ENCODE peak calls at places on chromosomes 7 and 10, in five cellular contexts. One of them, this sample, is unnamed.

GRCh38 chr10:77539147-77539935 is 98.3 kb downstream of the KCNMA1 start:
- DNase-seq in fibroblast of mammary gland: no peak
- DNase-seq in choroid plexus epithelial cell: no peak
- DNase-seq in body of pancreas: no peak
- DNase-seq in astrocyte of the spinal cord: no peak
- DNase-seq in this sample: no peak

GRCh38 chr10:100872034-100872791 is 40.5 kb upstream of the SLF2 start:
- DNase-seq in body of pancreas: peak
- DNase-seq in choroid plexus epithelial cell: peak
- DNase-seq in astrocyte of the spinal cord: peak
- DNase-seq in fibroblast of mammary gland: peak
- DNase-seq in this sample: peak

GRCh38 chr10:94183666-94184264 is 179.0 kb downstream of the NOC3L start:
- DNase-seq in choroid plexus epithelial cell: peak
- DNase-seq in fibroblast of mammary gland: peak
- DNase-seq in body of pancreas: no peak
- DNase-seq in astrocyte of the spinal cord: peak
- DNase-seq in this sample: peak

GRCh38 chr10:129307141-129307540 is 159.9 kb upstream of the MGMT start:
- DNase-seq in body of pancreas: peak
- DNase-seq in fibroblast of mammary gland: no peak
- DNase-seq in choroid plexus epithelial cell: no peak
- DNase-seq in astrocyte of the spinal cord: no peak
- DNase-seq in this sample: no peak

GRCh38 chr7:148299335-148299734 is 291.2 kb upstream of the C7orf33 start:
- DNase-seq in fibroblast of mammary gland: no peak
- DNase-seq in choroid plexus epithelial cell: no peak
- DNase-seq in astrocyte of the spinal cord: no peak
- DNase-seq in body of pancreas: no peak
- DNase-seq in this sample: no peak

GRCh38 chr7:57867884-57868701 is 418.1 kb downstream of the ZNF716 start:
- DNase-seq in astrocyte of the spinal cord: no peak
- DNase-seq in fibroblast of mammary gland: no peak
- DNase-seq in choroid plexus epithelial cell: peak
- DNase-seq in body of pancreas: no peak
- DNase-seq in this sample: no peak

GRCh38 chr7:34747176-34747781 is 89.3 kb downstream of the NPSR1 start:
- DNase-seq in astrocyte of the spinal cord: no peak
- DNase-seq in choroid plexus epithelial cell: no peak
- DNase-seq in fibroblast of mammary gland: no peak
- DNase-seq in body of pancreas: no peak
- DNase-seq in this sample: no peak

GRCh38 chr10:34687434-34688205 is 127.5 kb downstream of the PARD3 start:
- DNase-seq in astrocyte of the spinal cord: peak
- DNase-seq in choroid plexus epithelial cell: peak
- DNase-seq in fibroblast of mammary gland: peak
- DNase-seq in body of pancreas: no peak
- DNase-seq in this sample: no peak

GRCh38 chr10:130809181-130809580 is 502.3 kb downstream of the TCERG1L start:
- DNase-seq in body of pancreas: no peak
- DNase-seq in fibroblast of mammary gland: no peak
- DNase-seq in choroid plexus epithelial cell: no peak
- DNase-seq in astrocyte of the spinal cord: no peak
- DNase-seq in this sample: no peak

GRCh38 chr7:130949550-130949949 is 215.5 kb upstream of the KLF14 start:
- DNase-seq in fibroblast of mammary gland: no peak
- DNase-seq in body of pancreas: no peak
- DNase-seq in astrocyte of the spinal cord: no peak
- DNase-seq in choroid plexus epithelial cell: no peak
- DNase-seq in this sample: no peak

DNA sequence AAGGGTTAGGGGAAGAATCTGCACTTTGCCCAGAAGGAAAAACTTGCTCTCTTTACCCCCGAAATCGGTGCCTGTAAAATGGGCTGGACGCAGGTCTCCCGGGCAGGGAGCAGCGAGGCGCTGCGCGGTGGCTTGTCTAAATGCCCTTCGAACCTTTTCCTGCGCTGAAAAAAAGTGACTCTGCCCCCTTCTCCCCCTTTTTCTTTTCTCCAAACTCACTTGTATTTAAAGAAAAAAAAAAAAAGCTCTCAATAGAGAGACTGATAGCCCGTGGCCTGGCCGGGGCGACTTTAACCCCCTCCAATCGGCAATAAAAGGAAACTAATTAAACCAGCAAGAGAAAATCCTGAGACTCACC is 286 bp downstream of the SP8 start:
- DNase-seq in choroid plexus epithelial cell: no peak
- DNase-seq in fibroblast of mammary gland: no peak
- DNase-seq in body of pancreas: no peak
- DNase-seq in astrocyte of the spinal cord: no peak
- DNase-seq in this sample: no peak
- H3K4me3 ChIP-seq in choroid plexus epithelial cell: no peak
- H3K4me3 ChIP-seq in fibroblast of mammary gland: no peak
- H3K4me3 ChIP-seq in body of pancreas: no peak
- H3K4me3 ChIP-seq in astrocyte of the spinal cord: peak
- H3K4me3 ChIP-seq in this sample: no peak

GRCh38 chr7:133484135-133484534 is 231.3 kb downstream of the EXOC4 start:
- DNase-seq in choroid plexus epithelial cell: peak
- DNase-seq in astrocyte of the spinal cord: peak
- DNase-seq in body of pancreas: no peak
- DNase-seq in fibroblast of mammary gland: no peak
- DNase-seq in this sample: no peak
- H3K4me3 ChIP-seq in choroid plexus epithelial cell: no peak
- H3K4me3 ChIP-seq in astrocyte of the spinal cord: no peak
- H3K4me3 ChIP-seq in body of pancreas: no peak
- H3K4me3 ChIP-seq in fibroblast of mammary gland: no peak
- H3K4me3 ChIP-seq in this sample: no peak

DNA sequence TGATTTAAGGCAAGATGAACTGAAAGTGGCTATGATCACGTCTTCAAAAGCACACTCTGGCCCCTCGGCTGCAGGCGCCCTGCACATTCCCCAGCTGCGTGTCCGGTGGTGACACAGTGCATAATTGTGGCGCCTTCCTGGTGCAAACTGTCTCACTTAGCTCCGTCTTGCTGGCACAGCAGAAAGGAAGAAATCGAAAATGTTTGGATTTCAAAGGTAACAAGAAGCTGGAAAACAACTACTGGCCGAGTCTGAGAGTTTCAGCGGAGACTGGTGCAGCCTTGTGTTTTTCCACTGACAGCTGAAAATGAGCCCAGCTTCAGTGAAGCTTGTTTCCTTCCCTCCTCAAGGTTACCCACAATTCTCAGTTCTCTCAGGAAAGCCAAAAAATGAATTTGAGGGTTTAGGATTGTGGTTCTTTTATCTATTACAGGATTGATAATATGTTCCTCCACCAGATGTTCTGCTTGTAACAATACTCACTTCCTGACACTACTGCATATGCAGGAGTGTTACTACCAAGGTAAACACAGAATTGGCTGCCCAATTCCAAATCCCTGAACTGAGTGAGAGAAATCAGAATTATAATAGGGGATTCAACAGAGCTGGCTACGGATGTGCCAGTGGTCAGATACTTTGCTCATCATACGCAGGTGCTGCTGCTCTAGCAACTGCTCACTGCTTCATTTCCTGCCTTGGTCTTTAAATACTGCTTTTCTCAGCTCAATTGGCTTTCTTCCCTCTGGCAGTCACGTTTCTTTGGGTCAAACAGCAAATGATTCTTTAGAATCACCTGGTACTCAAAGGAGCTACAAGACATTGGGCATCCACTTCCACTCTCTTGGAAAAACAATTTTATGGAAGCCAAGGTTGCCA is 63.7 kb downstream of the TRUB1 start:
- DNase-seq in body of pancreas: no peak
- DNase-seq in astrocyte of the spinal cord: peak
- DNase-seq in fibroblast of mammary gland: peak
- DNase-seq in choroid plexus epithelial cell: peak
- DNase-seq in this sample: peak
- H3K4me3 ChIP-seq in body of pancreas: no peak
- H3K4me3 ChIP-seq in astrocyte of the spinal cord: no peak
- H3K4me3 ChIP-seq in fibroblast of mammary gland: no peak
- H3K4me3 ChIP-seq in choroid plexus epithelial cell: peak
- H3K4me3 ChIP-seq in this sample: no peak

GRCh38 chr7:21352540-21353387 is 75.1 kb upstream of the SP4 start:
- DNase-seq in body of pancreas: no peak
- DNase-seq in choroid plexus epithelial cell: no peak
- DNase-seq in fibroblast of mammary gland: no peak
- DNase-seq in astrocyte of the spinal cord: no peak
- DNase-seq in this sample: peak
- H3K4me3 ChIP-seq in body of pancreas: no peak
- H3K4me3 ChIP-seq in choroid plexus epithelial cell: no peak
- H3K4me3 ChIP-seq in fibroblast of mammary gland: no peak
- H3K4me3 ChIP-seq in astrocyte of the spinal cord: no peak
- H3K4me3 ChIP-seq in this sample: peak

GRCh38 chr7:97004931-97005763 is at the start of gene DLX6:
- DNase-seq in body of pancreas: no peak
- DNase-seq in fibroblast of mammary gland: peak
- DNase-seq in choroid plexus epithelial cell: no peak
- DNase-seq in astrocyte of the spinal cord: no peak
- DNase-seq in this sample: peak
- H3K4me3 ChIP-seq in body of pancreas: no peak
- H3K4me3 ChIP-seq in fibroblast of mammary gland: peak
- H3K4me3 ChIP-seq in choroid plexus epithelial cell: peak
- H3K4me3 ChIP-seq in astrocyte of the spinal cord: peak
- H3K4me3 ChIP-seq in this sample: peak

DNA sequence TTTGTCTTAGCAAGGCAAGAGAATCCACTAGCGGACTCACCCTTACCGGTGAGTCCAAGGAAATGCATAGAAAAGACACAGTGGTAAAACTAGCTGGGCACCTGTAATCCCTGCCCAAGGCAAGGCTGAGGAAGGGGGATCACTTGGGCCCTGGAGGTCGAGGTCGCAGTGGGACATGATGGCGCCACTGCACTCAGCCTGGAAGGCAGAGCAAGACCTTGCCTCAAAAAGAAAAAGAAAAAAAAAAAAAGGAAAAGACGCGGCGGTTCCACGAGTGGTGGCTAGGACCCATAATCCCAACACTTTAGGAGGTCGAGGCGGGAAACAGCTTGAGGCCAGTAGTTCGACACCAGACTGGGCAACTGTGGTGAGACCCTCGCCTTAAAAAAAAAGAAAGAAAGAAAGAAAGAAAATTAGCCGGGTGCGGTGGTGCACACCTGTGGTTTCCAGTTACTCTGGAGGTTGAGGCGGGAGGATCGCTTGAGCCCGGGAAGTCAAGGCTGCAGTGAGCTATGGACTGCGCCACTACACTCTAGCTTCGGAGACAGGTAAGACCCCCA is 808 bp upstream of the OTUD1 start:
- DNase-seq in choroid plexus epithelial cell: no peak
- DNase-seq in fibroblast of mammary gland: no peak
- DNase-seq in body of pancreas: no peak
- DNase-seq in astrocyte of the spinal cord: no peak
- DNase-seq in this sample: no peak
- H3K4me3 ChIP-seq in choroid plexus epithelial cell: peak
- H3K4me3 ChIP-seq in fibroblast of mammary gland: peak
- H3K4me3 ChIP-seq in body of pancreas: no peak
- H3K4me3 ChIP-seq in astrocyte of the spinal cord: peak
- H3K4me3 ChIP-seq in this sample: peak